ENCODE peak calls at places on chromosomes 1 and 21, in four cellular contexts. M is B cell, Q is heart right ventricle, R is AG10803. X is an unnamed sample.
A peak's percentile ranks its signal among the peaks of the same experiment; 100 is the strongest.

GRCh38 chr21:33587792-33588484 is 546 bp downstream of the DONSON start:
- DNase-seq in R (peak; percentile 29), M (no peak), Q (peak; percentile 30), X (peak; percentile 67)

GRCh38 chr1:223473576-223474344 is 80.5 kb downstream of the CCDC185 start:
- DNase-seq in M (no peak), Q (no peak), R (no peak), X (no peak)

GRCh38 chr1:11648039-11648438 is 6.2 kb downstream of the FBXO2 start:
- DNase-seq in Q (peak; percentile 41), M (no peak), R (no peak), X (no peak)

GRCh38 chr1:192749349-192749748 is 59.5 kb upstream of the RGS2 start:
- DNase-seq in R (no peak), M (no peak), Q (no peak), X (no peak)

GRCh38 chr1:89978763-89979162 is 16.1 kb upstream of the ZNF326 start:
- DNase-seq in R (peak; percentile 52), Q (no peak), M (no peak), X (no peak)

GRCh38 chr1:15153184-15153841 is at the start of gene TMEM51:
- DNase-seq in R (no peak), Q (peak; percentile 73), M (no peak), X (peak; percentile 63)

GRCh38 chr1:204400893-204401510 is 10.6 kb downstream of the PPP1R15B start:
- DNase-seq in M (no peak), R (no peak), Q (no peak), X (no peak)

GRCh38 chr1:1778827-1779675 is 781 bp upstream of the NADK start:
- DNase-seq in Q (peak; percentile 74), M (peak; percentile 97), R (no peak), X (peak; percentile 93)

GRCh38 chr1:119713039-119713537 is 1.4 kb downstream of the PHGDH start:
- DNase-seq in M (no peak), R (peak; percentile 41), Q (no peak), X (no peak)

DNA sequence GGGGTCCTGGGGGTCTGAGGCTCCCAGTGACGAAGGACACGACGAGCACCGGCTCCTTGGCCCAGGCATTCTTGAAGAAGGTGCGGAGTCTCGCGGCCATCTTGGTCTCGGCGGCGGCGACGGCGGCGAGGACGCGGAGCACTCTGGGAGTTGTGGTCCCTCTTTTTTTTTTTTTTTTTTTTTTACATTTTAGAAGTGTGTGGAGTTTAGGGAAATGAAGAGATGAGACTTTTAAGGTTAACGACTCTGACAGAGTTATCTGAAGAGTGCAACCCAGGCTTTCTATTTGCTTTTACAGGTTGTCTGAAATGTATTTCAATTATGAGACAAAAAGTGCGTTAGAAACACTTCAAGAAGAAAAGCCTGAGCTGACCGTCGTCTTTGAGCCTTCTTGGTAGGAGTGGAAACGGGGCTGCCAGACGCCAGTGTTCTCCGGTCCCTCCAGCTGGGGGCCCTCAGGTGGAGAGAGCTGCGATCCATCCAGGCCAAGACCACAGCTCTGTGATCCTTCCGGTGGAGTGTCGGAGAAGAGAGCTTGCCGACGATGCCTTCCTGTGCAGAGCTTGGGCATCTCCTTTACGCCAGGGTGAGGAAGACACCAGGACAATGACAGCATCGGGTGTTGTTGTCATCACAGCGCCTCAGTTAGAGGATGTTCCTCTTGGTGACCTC is 9.7 kb downstream of the OR2B11 start:
- DNase-seq in R (peak; percentile 55), M (no peak), Q (peak; percentile 71), X (no peak)
- TF ChIP-seq CTCF in R (no peak), M (no peak), Q (no peak), X (no peak)

DNA sequence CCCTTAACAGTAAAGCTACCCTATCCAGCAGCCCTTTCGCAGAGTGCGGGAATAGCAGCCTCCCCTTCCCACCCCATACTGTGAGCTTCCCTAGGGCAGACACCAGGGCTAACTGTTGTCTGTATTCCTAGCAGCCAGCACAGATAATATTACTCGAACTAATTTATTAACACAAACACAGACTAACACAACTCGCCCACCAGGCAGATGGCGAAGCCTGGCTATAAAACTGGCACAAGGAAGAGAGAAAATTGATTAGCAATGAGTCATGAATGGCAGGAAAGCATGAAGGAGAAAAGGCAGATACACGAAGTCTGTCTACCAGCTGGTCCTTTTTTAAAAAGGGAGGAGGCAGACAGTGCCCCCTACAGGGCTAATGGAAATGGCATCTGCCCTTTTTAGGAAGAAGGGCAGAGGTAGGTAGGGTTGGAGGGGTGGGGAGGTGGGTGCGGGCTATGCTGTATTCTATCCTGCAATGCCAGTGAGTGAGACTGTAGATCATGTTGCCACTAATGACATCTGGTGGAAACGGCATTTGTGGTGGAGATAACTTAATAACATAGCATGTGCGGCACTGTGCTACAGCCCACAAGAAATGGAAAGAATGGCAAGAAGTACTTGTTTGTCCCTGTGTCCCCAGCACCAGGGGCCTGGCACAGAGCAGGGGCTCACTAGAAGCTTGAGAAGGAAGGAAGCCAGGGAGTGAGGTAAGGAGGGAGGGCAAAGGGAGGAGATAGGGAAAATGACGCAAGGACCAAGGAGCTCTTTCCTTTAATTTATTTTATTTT is 30.6 kb upstream of the CTPS1 start:
- DNase-seq in M (no peak), R (peak; percentile 77), Q (no peak), X (peak; percentile 62)
- TF ChIP-seq CTCF in M (peak; percentile 62), R (peak; percentile 77), Q (peak; percentile 73), X (peak; percentile 56)

GRCh38 chr1:10161541-10162290 is 48.7 kb upstream of the KIF1B start:
- DNase-seq in M (no peak), R (peak; percentile 11), Q (peak; percentile 28), X (no peak)
- TF ChIP-seq CTCF in M (no peak), R (no peak), Q (no peak), X (no peak)

DNA sequence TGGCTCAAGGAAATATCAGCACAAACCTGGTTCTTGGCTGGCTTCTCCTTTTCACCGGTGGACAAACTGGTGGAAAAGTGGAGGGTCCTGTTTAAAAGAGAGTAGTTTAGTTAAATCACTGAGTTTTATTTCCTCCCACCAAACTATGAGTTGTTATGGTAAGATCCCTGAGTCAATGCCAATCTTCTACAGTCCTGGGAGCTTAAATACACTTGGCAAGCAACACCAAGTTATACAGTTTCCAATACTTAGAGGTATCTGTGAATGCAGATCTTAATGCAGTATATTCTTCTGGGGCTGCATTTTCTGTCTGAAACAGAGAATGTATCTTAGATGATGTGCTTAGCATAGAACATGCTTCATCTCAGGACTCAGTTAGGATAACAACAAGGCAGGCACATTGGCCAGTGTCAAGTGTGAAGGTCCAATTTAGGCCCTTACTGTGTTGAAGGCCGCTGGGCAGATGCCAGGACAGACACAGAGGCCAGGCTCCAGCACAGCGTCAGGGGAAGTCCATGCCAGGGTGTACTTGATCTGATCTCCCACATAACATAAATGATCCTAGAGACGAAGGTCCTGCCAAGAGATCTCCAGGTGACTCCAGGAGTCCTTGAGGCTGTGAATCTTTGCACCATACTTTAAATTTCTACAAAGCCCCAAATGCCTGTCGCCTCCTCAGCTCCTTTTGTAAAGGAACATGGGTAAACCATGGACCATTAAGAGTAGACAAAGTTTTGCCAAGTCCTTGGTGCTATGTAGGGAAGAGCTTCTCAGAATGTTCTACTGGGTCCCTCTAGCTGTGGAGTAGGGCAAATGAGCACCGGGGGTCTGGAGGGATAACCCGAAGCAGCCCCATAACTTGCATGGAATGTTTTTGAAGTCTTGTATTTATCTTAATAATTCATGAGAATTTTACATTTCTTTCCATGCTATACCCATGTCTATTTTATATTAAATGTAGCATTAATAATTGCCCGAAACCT is 76.8 kb downstream of the KCNJ15 start:
- DNase-seq in Q (peak; percentile 40), M (no peak), R (no peak), X (no peak)
- TF ChIP-seq CTCF in Q (peak; percentile 36), M (no peak), R (peak; percentile 33), X (no peak)

GRCh38 chr21:38669186-38669585 is 136.5 kb upstream of the ETS2 start:
- DNase-seq in Q (no peak), M (no peak), R (peak; percentile 42), X (no peak)
- TF ChIP-seq CTCF in Q (peak; percentile 44), M (no peak), R (peak; percentile 60), X (no peak)

DNA sequence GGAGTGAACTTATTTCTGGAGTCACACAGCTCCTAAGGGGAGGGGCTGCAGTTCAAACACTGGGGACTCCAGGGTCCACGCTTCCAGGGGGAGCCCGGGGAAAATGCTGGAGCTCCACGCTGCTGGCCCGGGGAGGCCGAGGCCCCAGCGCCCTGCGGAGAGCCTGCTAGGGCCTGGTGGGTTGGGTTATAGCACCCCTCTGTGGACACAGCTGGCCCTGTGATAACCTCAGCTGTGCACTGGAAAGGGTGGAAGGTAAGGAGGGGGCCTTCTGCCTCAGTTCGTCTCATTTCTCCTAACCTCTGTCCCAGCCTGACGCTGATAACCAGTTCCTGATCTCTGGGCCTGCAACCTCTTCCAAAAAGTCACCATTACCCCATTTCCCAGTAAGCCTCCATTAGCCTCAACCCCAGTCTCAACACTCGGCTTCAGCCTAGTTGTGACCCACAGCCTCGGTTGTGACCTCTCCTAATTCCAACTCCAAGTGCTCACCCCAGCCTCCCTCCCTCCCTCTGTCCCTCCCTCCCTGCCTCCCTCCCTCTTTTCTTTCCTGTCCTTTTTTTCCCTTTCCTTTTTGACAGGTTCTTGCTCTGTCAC is 7.1 kb downstream of the NBL1 start:
- DNase-seq in M (peak; percentile 76), R (peak; percentile 58), Q (peak; percentile 66), X (peak; percentile 88)
- TF ChIP-seq CTCF in M (peak; percentile 54), R (peak; percentile 86), Q (peak; percentile 76), X (peak; percentile 75)

GRCh38 chr21:39125752-39126485 is 57.3 kb downstream of the PSMG1 start:
- DNase-seq in Q (no peak), R (peak; percentile 69), M (no peak), X (peak; percentile 56)
- TF ChIP-seq CTCF in Q (peak; percentile 68), R (peak; percentile 80), M (peak; percentile 11), X (peak; percentile 49)